ENCODE peak calls at places on chromosomes 3 and 15, in nine cellular contexts. R is IMR-90, F is PC-3, B is psoas muscle, Z is ascending aorta, E is body of pancreas, L is colonic mucosa, J is neural progenitor cell, U is fibroblast of lung. D is an unnamed sample.

GRCh38 chr3:52247455-52248164 is 2.1 kb downstream of the PPM1M start:
- DNase-seq in F (no peak), L (no peak), E (no peak), B (no peak), J (no peak), R (no peak), U (no peak), Z (no peak), D (no peak)

GRCh38 chr3:52121459-52121795 is 32.8 kb downstream of the POC1A start:
- DNase-seq in B (peak), F (no peak), U (no peak), Z (no peak), L (no peak), R (no peak), J (no peak), E (no peak), D (no peak)

GRCh38 chr15:89383635-89384604 is 49.3 kb upstream of the POLG start:
- DNase-seq in E (no peak), U (peak), B (no peak), J (no peak), R (peak), Z (no peak), F (peak), L (peak), D (no peak)

GRCh38 chr3:179174898-179175297 is 26.7 kb downstream of the PIK3CA start:
- DNase-seq in R (no peak), E (no peak), F (no peak), J (peak), Z (no peak), L (no peak), B (no peak), U (no peak), D (no peak)

GRCh38 chr3:6860911-6861330 is at the start of gene GRM7:
- DNase-seq in F (no peak), E (no peak), J (peak), Z (no peak), L (no peak), R (no peak), B (no peak), U (no peak), D (no peak)

GRCh38 chr3:62607287-62608029 is 234.1 kb upstream of the FEZF2 start:
- DNase-seq in L (no peak), J (peak), Z (no peak), R (peak), E (no peak), F (peak), B (no peak), U (peak), D (peak)

GRCh38 chr3:52280046-52280445 is 1.6 kb upstream of the WDR82 start:
- DNase-seq in Z (no peak), R (no peak), L (no peak), J (peak), E (no peak), B (no peak), F (no peak), U (peak), D (no peak)

GRCh38 chr3:69671082-69671952 is 67.9 kb upstream of the MITF start:
- DNase-seq in L (peak), R (peak), Z (no peak), J (peak), E (peak), B (no peak), U (peak), F (peak), D (peak)

GRCh38 chr3:100536093-100536492 is 43.7 kb downstream of the TMEM45A start:
- DNase-seq in R (no peak), F (peak), L (no peak), B (no peak), U (no peak), E (no peak), Z (no peak), J (no peak), D (no peak)

GRCh38 chr3:192915306-192915705 is 2.4 kb downstream of the MB21D2 start:
- DNase-seq in F (peak), J (peak), E (no peak), R (peak), Z (no peak), B (no peak), U (peak), L (no peak), D (no peak)

DNA sequence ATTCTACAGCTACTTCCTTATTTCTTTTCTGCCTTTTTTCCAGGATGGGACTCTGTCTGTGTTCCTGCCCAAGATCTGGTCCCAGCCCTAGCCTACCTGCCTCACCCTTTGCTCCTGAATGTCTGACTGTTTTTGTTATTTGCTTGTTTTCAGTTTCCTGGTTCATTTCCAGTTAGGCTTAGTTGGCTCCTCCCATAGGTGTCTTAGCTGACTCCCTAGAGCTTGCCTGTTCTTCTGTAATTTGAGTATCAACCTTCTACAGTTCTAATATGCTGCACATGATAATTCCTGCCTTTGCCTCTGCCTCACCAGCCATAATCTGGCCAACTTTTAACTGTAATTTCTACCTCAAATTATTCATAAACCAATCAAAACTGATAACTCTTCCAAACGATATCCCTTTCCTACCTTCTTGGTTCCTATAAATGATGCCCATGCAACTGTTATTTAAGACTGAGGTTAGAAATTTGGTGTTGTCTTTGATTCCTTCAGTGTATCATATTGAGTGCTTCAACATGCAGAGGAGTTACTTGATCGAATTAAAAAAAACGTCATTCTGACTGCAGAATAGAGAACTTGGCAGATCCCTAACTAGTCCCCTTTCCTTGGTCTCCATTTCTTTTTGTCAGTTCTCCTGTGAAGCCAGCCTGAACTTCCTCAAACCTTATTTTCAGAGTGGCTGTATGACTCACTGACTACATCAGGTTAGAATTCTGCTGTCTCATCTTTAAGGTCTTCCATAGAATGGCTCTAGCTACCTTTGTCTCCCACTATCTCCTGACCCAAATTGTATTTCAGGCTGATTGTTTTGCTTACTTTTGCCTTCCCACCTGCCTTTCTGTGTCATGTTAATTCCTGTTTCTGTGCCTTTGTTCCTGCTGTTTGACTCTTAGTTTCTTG is 8.4 kb downstream of the GOLM2 start:
- DNase-seq in B (no peak), J (no peak), Z (no peak), E (peak), L (peak), U (peak), R (peak), F (peak), D (peak)
- H3K27ac ChIP-seq in B (peak), J (no peak), Z (no peak), E (peak), L (peak), U (peak), R (peak), F (peak), D (peak)

GRCh38 chr3:190430906-190431305 is 18.8 kb downstream of the TMEM207 start:
- DNase-seq in E (no peak), Z (no peak), F (no peak), R (no peak), J (no peak), L (no peak), B (no peak), U (no peak), D (no peak)

GRCh38 chr3:190433626-190434025 is 16.1 kb downstream of the TMEM207 start:
- DNase-seq in B (no peak), J (no peak), U (no peak), L (no peak), Z (no peak), F (no peak), E (no peak), R (no peak), D (no peak)

GRCh38 chr3:190435618-190436017 is 14.1 kb downstream of the TMEM207 start:
- DNase-seq in L (no peak), Z (no peak), R (peak), U (no peak), E (no peak), F (peak), J (no peak), B (no peak), D (peak)

GRCh38 chr3:190429681-190430080 is 20.0 kb downstream of the TMEM207 start:
- DNase-seq in E (no peak), U (no peak), Z (no peak), L (no peak), F (no peak), R (peak), B (no peak), J (no peak), D (no peak)

DNA sequence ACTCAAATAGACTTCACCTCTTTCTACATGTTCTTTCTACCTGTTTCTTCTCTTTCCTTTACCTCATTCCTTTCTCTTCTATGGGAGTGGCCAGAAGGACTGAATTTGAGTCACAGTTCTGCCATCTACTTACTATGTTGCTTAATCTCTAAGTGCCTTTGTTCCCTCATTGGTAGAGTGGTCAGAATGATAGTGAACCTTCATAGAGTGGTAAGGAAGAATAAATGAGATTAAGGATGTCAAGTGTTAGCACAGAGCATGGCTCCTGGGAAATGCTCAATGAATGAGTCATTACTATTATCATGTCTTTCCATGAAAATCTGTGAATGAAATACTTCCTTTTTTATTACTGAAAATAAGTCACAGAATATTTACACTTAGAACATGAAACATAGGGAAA is 17.5 kb downstream of the TMEM207 start:
- DNase-seq in Z (no peak), U (no peak), F (peak), L (no peak), B (no peak), E (no peak), J (no peak), R (peak), D (peak)
- TF ChIP-seq CTCF in Z (no peak), U (no peak), F (no peak), L (no peak), B (no peak), E (no peak), J (no peak), R (no peak), D (no peak)

GRCh38 chr3:175246766-175247165 is 387.6 kb downstream of the NAALADL2 start:
- DNase-seq in F (no peak), J (no peak), E (no peak), L (no peak), Z (no peak), B (no peak), R (peak), U (no peak), D (no peak)
- H3K27ac ChIP-seq in F (no peak), J (no peak), E (no peak), L (no peak), Z (no peak), B (no peak), R (no peak), U (no peak), D (no peak)

DNA sequence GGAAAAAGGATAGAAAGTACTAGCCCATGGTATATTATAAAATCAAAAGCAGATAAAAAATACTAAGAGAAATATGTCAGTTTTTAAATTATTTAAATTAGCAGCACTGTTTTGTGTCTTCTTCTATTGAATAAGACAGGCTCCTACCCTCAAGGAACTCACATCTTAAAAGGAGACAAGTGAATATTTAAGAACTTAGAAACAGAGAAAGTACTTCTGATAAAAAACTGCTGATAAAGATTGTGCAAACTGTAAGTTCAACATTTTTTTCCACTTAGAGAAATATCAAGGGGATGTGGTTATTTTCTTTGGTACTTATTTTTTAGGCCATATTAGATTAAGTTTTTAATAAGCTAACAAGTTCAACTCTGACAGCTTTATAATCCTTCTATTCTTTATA is 3.0 kb upstream of the ANKRD28 start:
- DNase-seq in R (no peak), L (no peak), F (no peak), U (no peak), J (no peak), B (no peak), Z (no peak), E (no peak), D (no peak)
- TF ChIP-seq CTCF in R (no peak), L (no peak), F (no peak), U (no peak), J (no peak), B (no peak), Z (no peak), E (no peak), D (no peak)